ENCODE peak calls at places on chromosomes 2 and 18, in five cellular contexts. Q is foreskin fibroblast, K is Peyer's patch, G is cardiac muscle cell, O is osteocyte. P is an unnamed sample.

GRCh38 chr2:223815186-223815883 is 22.0 kb downstream of the AP1S3 start:
- DNase-seq in Q (peak), K (no peak), G (no peak), O (no peak), P (no peak)

GRCh38 chr2:236875906-236876505 is 209.7 kb upstream of the COPS8 start:
- DNase-seq in K (no peak), Q (no peak), O (no peak), G (no peak), P (no peak)

GRCh38 chr2:126995652-126996377 is 97.1 kb downstream of the TEX51 start:
- DNase-seq in Q (no peak), G (no peak), O (peak), K (no peak), P (no peak)

GRCh38 chr2:217742837-217743236 is 260.0 kb downstream of the TNS1 start:
- DNase-seq in Q (no peak), G (no peak), K (no peak), O (peak), P (peak)

GRCh38 chr2:104853926-104854506 is at the start of gene POU3F3:
- DNase-seq in O (peak), K (peak), Q (peak), G (peak), P (no peak)

GRCh38 chr2:209422191-209422754 is 1.6 kb upstream of the MAP2 start:
- DNase-seq in O (no peak), K (no peak), G (no peak), Q (no peak), P (no peak)

GRCh38 chr2:175877845-175878563 is 124.1 kb downstream of the LNPK start:
- DNase-seq in K (no peak), G (no peak), Q (peak), O (no peak), P (no peak)

GRCh38 chr2:109339519-109339991 is 210.6 kb downstream of the SH3RF3 start:
- DNase-seq in O (peak), K (no peak), Q (peak), G (no peak), P (peak)

GRCh38 chr2:134198006-134198634 is 55.8 kb upstream of the MGAT5 start:
- DNase-seq in O (no peak), G (no peak), K (no peak), Q (peak), P (no peak)

GRCh38 chr2:193382583-193382982 is 1187.8 kb upstream of the TMEFF2 start:
- DNase-seq in G (no peak), K (no peak), O (no peak), Q (no peak), P (no peak)

GRCh38 chr18:23967321-23968089 is 47.0 kb upstream of the TTC39C start:
- DNase-seq in G (no peak), K (no peak), O (peak), Q (no peak), P (no peak)

GRCh38 chr2:216678098-216678465 is 17.3 kb downstream of the IGFBP5 start:
- DNase-seq in G (no peak), Q (no peak), O (no peak), K (no peak), P (no peak)

GRCh38 chr2:150182564-150183249 is 304.8 kb downstream of the RND3 start:
- DNase-seq in G (no peak), O (no peak), K (no peak), Q (no peak), P (no peak)

GRCh38 chr2:122683018-122683417 is 927.6 kb downstream of the TSN start:
- DNase-seq in G (no peak), Q (no peak), O (no peak), K (no peak), P (no peak)

GRCh38 chr2:77007668-77008067 is 514.5 kb downstream of the LRRTM4 start:
- DNase-seq in K (no peak), Q (no peak), O (no peak), G (no peak), P (no peak)

GRCh38 chr2:196887431-196887830 is 39.1 kb downstream of the PGAP1 start:
- DNase-seq in O (no peak), Q (no peak), K (no peak), G (no peak), P (no peak)

GRCh38 chr2:181805228-181806038 is 86.1 kb upstream of the ITPRID2 start:
- DNase-seq in G (no peak), K (no peak), O (no peak), Q (peak), P (no peak)

GRCh38 chr18:394997-395383 is 105.5 kb downstream of the COLEC12 start:
- DNase-seq in K (no peak), O (no peak), Q (peak), G (peak), P (no peak)

GRCh38 chr2:219752731-219753130 is 125.3 kb downstream of the SLC4A3 start:
- DNase-seq in K (no peak), O (no peak), G (peak), Q (peak), P (no peak)

GRCh38 chr18:38369772-38370690 is 804.4 kb upstream of the CELF4 start:
- DNase-seq in K (no peak), O (no peak), G (no peak), Q (peak), P (no peak)

GRCh38 chr2:209473930-209474419 is 50.1 kb downstream of the MAP2 start:
- DNase-seq in G (no peak), K (no peak), Q (peak), O (no peak), P (no peak)

GRCh38 chr18:72799106-72799505 is 68.7 kb downstream of the NETO1 start:
- DNase-seq in G (no peak), O (no peak), Q (peak), K (no peak), P (no peak)

GRCh38 chr2:660477-661214 is 16.6 kb downstream of the TMEM18 start:
- DNase-seq in Q (peak), O (no peak), K (no peak), G (peak), P (no peak)

GRCh38 chr2:39227628-39228412 is 15.9 kb downstream of the CDKL4 start:
- DNase-seq in G (peak), K (peak), O (peak), Q (peak), P (no peak)

GRCh38 chr2:39225564-39225963 is 18.2 kb downstream of the CDKL4 start:
- DNase-seq in O (no peak), K (no peak), G (no peak), Q (no peak), P (no peak)

GRCh38 chr2:39232141-39232540 is 11.6 kb downstream of the CDKL4 start:
- DNase-seq in K (no peak), G (no peak), Q (no peak), O (no peak), P (no peak)

GRCh38 chr2:39223909-39224308 is 19.9 kb downstream of the CDKL4 start:
- DNase-seq in O (no peak), Q (no peak), K (no peak), G (no peak), P (no peak)

GRCh38 chr2:39228413-39229209 is 15.2 kb downstream of the CDKL4 start:
- DNase-seq in K (no peak), Q (no peak), G (peak), O (no peak), P (no peak)
- TF ChIP-seq CTCF in K (no peak), Q (no peak), G (no peak), O (peak), P (no peak)

DNA sequence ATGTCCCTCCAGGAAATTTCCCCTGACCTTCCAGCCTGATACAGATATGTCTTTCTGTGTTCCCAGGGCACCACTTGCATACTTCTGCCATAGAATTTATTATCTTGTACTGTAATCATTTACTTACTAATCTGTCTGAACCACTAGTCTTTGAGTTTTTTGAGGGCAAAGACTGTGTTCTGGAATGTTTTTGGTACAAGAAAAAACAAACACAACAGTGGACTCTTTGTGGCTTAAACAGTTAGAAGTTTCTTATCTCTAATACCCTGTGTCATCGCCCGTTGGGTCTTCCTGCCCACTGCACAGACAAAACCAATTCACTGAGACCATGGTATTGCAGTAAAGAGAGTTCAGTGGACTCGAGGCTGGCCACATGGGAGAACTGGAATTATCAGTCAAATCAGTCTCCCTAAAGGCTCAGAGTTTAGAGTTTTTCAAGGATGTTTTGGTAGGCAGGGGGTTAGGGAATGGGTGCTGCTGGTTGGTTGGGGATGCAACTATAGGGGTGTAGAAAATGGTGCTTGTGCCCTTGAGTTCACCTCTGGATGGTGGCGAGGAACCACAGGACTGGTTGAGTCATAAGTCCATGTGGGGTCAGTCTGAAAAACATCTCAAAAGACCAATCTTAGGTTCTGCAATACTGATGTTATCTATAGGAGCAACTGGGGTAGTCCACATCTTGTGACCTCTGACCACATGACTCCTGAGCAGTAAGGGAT is 20.3 kb downstream of the RALB start:
- DNase-seq in O (no peak), K (no peak), Q (peak), G (no peak), P (no peak)
- TF ChIP-seq CTCF in O (no peak), K (no peak), Q (no peak), G (no peak), P (no peak)

GRCh38 chr2:158179660-158180059 is 78.0 kb downstream of the UPP2 start:
- DNase-seq in K (no peak), G (peak), Q (peak), O (no peak), P (no peak)
- TF ChIP-seq CTCF in K (no peak), G (peak), Q (no peak), O (peak), P (no peak)

GRCh38 chr2:15189236-15189635 is 371.9 kb downstream of the NBAS start:
- DNase-seq in G (no peak), Q (no peak), K (no peak), O (no peak), P (no peak)
- TF ChIP-seq CTCF in G (peak), Q (no peak), K (no peak), O (no peak), P (no peak)

GRCh38 chr2:151237422-151238012 is 24.1 kb downstream of the RBM43 start:
- DNase-seq in K (no peak), Q (peak), O (no peak), G (no peak), P (no peak)
- TF ChIP-seq CTCF in K (no peak), Q (no peak), O (no peak), G (no peak), P (no peak)

GRCh38 chr2:168348076-168348475 is 100.7 kb upstream of the STK39 start:
- DNase-seq in O (no peak), K (no peak), G (peak), Q (peak), P (no peak)
- TF ChIP-seq CTCF in O (peak), K (no peak), G (peak), Q (peak), P (peak)

DNA sequence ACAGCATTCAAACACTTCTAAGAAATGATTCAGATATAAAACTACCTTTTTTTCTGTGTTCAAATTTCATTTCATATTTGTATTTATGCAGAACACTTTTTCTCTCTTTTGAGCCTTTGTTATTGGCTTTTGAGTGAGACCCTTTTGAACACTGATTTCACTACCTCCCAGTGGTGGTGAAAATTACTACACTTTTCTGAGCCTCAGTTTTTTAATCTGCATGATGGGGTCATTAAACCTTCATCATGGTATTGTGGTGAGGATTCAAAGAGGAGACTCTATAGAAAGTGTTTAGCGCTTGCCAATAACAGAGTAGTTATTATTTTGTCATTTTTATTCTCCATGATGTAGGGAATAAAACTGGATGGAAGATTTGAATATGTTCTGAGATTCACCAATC is 169.8 kb downstream of the THSD7B start:
- DNase-seq in Q (no peak), G (no peak), K (no peak), O (no peak), P (no peak)
- TF ChIP-seq CTCF in Q (no peak), G (no peak), K (no peak), O (no peak), P (no peak)

GRCh38 chr2:85697096-85697495 is 2.9 kb downstream of the GNLY start:
- DNase-seq in O (no peak), G (no peak), Q (no peak), K (no peak), P (peak)

GRCh38 chr2:85697716-85698115 is 3.6 kb downstream of the GNLY start:
- DNase-seq in K (no peak), Q (no peak), O (no peak), G (no peak), P (no peak)

GRCh38 chr2:85699325-85699724 is 5.2 kb downstream of the GNLY start:
- DNase-seq in G (no peak), O (no peak), K (no peak), Q (no peak), P (peak)

GRCh38 chr2:85698184-85698879 is 4.2 kb downstream of the GNLY start:
- DNase-seq in G (no peak), K (no peak), O (peak), Q (no peak), P (peak)

GRCh38 chr2:85698880-85699254 is 4.7 kb downstream of the GNLY start:
- DNase-seq in K (no peak), Q (no peak), G (no peak), O (no peak), P (no peak)
- TF ChIP-seq CTCF in K (no peak), Q (no peak), G (no peak), O (no peak), P (no peak)

P was measured in right atrium auricular region.